ENCODE peak calls at places on chromosome 17, in ten cellular contexts. R, I, Q, J, D, L, K, F, G and H are unnamed samples.
A peak's percentile ranks its signal among the peaks of the same experiment; 100 is the strongest.

GRCh38 chr17:72539981-72540897 is 419.4 kb downstream of the SOX9 start:
- DNase-seq in R (peak; percentile 42), I (peak; percentile 91), Q (peak; percentile 38), J (no peak), D (peak; percentile 60), L (peak; percentile 90), K (no peak), F (peak; percentile 81), G (peak; percentile 92), H (peak; percentile 95)

GRCh38 chr17:3685174-3685812 is 10.7 kb downstream of the P2RX5 start:
- DNase-seq in R (no peak), I (no peak), Q (no peak), J (no peak), D (peak; percentile 47), L (no peak), K (no peak), F (no peak), G (no peak), H (no peak)

GRCh38 chr17:66567234-66568170 is 265.1 kb downstream of the PRKCA start:
- DNase-seq in R (peak; percentile 65), I (peak; percentile 90), Q (peak; percentile 21), J (peak; percentile 62), D (peak; percentile 61), L (peak; percentile 89), K (peak; percentile 44), F (peak; percentile 72), G (peak; percentile 92), H (peak; percentile 73)

GRCh38 chr17:9386401-9386800 is 189.2 kb downstream of the STX8 start:
- DNase-seq in R (no peak), I (no peak), Q (no peak), J (no peak), D (no peak), L (no peak), K (peak; percentile 61), F (no peak), G (no peak), H (no peak)

GRCh38 chr17:39921323-39921722 is 2.9 kb upstream of the GSDMB start:
- DNase-seq in R (no peak), I (no peak), Q (no peak), J (no peak), D (no peak), L (no peak), K (no peak), F (no peak), G (no peak), H (no peak)

GRCh38 chr17:19409509-19409908 is 1.5 kb upstream of the RNF112 start:
- DNase-seq in R (no peak), I (no peak), Q (no peak), J (peak; percentile 74), D (no peak), L (peak; percentile 60), K (peak; percentile 74), F (peak; percentile 70), G (peak; percentile 72), H (no peak)

GRCh38 chr17:60390223-60390622 is 1.7 kb downstream of the USP32 start:
- DNase-seq in R (no peak), I (no peak), Q (no peak), J (no peak), D (no peak), L (no peak), K (no peak), F (no peak), G (no peak), H (no peak)

GRCh38 chr17:39765159-39765558 is 27.4 kb downstream of the GRB7 start:
- DNase-seq in R (no peak), I (no peak), Q (no peak), J (no peak), D (no peak), L (no peak), K (no peak), F (no peak), G (no peak), H (no peak)

GRCh38 chr17:8019665-8020064 is 17.2 kb downstream of the GUCY2D start:
- DNase-seq in R (no peak), I (no peak), Q (no peak), J (no peak), D (no peak), L (no peak), K (peak; percentile 60), F (no peak), G (peak; percentile 87), H (no peak)